ENCODE peak calls at places on chromosomes 7 and 10, in four cellular contexts. E is endothelial cell, W is left colon, L is NCI-H69. R is an unnamed sample.

GRCh38 chr7:20152511-20152910 is 64.7 kb downstream of the MACC1 start:
- DNase-seq in E (no peak), W (no peak), L (peak; percentile 66), R (no peak)

GRCh38 chr10:89582022-89582421 is 46.6 kb upstream of the SLC16A12 start:
- DNase-seq in W (no peak), E (no peak), L (no peak), R (no peak)

GRCh38 chr7:70681847-70682350 is 450.0 kb upstream of the GALNT17 start:
- DNase-seq in W (no peak), L (no peak), E (no peak), R (no peak)

GRCh38 chr7:212754-213153 is 20.4 kb downstream of the FAM20C start:
- DNase-seq in L (no peak), W (no peak), E (no peak), R (no peak)

GRCh38 chr10:12482586-12482985 is 133.2 kb downstream of the CAMK1D start:
- DNase-seq in W (no peak), E (no peak), L (peak; percentile 3), R (no peak)

GRCh38 chr10:122307669-122308486 is 36.8 kb downstream of the BTBD16 start:
- DNase-seq in E (no peak), W (peak; percentile 58), L (peak; percentile 82), R (peak; percentile 96)

GRCh38 chr7:133481676-133482075 is 228.8 kb downstream of the EXOC4 start:
- DNase-seq in E (no peak), W (no peak), L (peak; percentile 71), R (peak; percentile 41)

GRCh38 chr10:49268185-49268584 is 30.8 kb upstream of the C10orf71 start:
- DNase-seq in E (no peak), L (no peak), W (no peak), R (no peak)

GRCh38 chr7:153939654-153940053 is 112.5 kb upstream of the DPP6 start:
- DNase-seq in E (no peak), L (no peak), W (no peak), R (no peak)

GRCh38 chr7:158075633-158076001 is 512.0 kb downstream of the PTPRN2 start:
- DNase-seq in L (peak; percentile 40), W (no peak), E (no peak), R (no peak)

GRCh38 chr7:133157045-133157444 is 75.2 kb upstream of the CHCHD3 start:
- DNase-seq in E (no peak), L (no peak), W (no peak), R (no peak)

GRCh38 chr10:24981161-24981710 is 28.8 kb upstream of the PRTFDC1 start:
- DNase-seq in L (no peak), E (no peak), W (no peak), R (no peak)

GRCh38 chr7:18064242-18064838 is 36.7 kb upstream of the PRPS1L1 start:
- DNase-seq in E (peak; percentile 69), L (peak; percentile 44), W (no peak), R (no peak)

R was measured in non-pigmented ciliary epithelial cell.